ENCODE peak calls at places on chromosomes 1 and 21, in seven cellular contexts. Y is A549, G is ovary, I is cardiac muscle cell, X is fibroblast of the aortic adventitia, E is sigmoid colon, V is mammary epithelial cell. D is an unnamed sample.

GRCh38 chr1:70459502-70460225 is 48.6 kb downstream of the CTH start:
- DNase-seq in X (peak; percentile 52), E (no peak), V (peak; percentile 71), G (no peak), Y (no peak), I (peak; percentile 46), D (peak; percentile 73)

GRCh38 chr1:178066904-178067531 is 26.9 kb upstream of the RASAL2 start:
- DNase-seq in G (no peak), Y (no peak), V (no peak), E (no peak), X (no peak), I (peak; percentile 59), D (no peak)

GRCh38 chr1:77511440-77511840 is 171.0 kb downstream of the ZZZ3 start:
- DNase-seq in Y (peak; percentile 43), G (no peak), E (no peak), X (peak; percentile 91), I (peak; percentile 82), V (no peak), D (peak; percentile 57)

GRCh38 chr1:19062258-19063029 is 106.0 kb upstream of the IFFO2 start:
- DNase-seq in V (no peak), Y (no peak), X (no peak), G (no peak), E (no peak), I (no peak), D (peak; percentile 15)

GRCh38 chr1:67830928-67831596 is 2.2 kb downstream of the GNG12 start:
- DNase-seq in I (no peak), G (no peak), X (peak; percentile 41), V (peak; percentile 7), E (no peak), Y (no peak), D (no peak)

GRCh38 chr1:225911207-225912130 is 12.6 kb downstream of the PYCR2 start:
- DNase-seq in E (peak; percentile 79), X (peak; percentile 49), Y (peak; percentile 54), V (no peak), G (peak; percentile 80), I (peak; percentile 65), D (no peak)

GRCh38 chr1:19949016-19949415 is 25.6 kb upstream of the PLA2G2E start:
- DNase-seq in G (no peak), V (peak; percentile 90), X (peak; percentile 75), I (peak; percentile 76), E (no peak), Y (peak; percentile 41), D (peak; percentile 95)

GRCh38 chr1:172969611-172970010 is 81.1 kb downstream of the TNFSF18 start:
- DNase-seq in V (peak; percentile 32), E (no peak), Y (peak; percentile 79), G (no peak), I (peak; percentile 82), X (peak; percentile 88), D (no peak)

GRCh38 chr1:150552692-150553278 is 3.6 kb downstream of the ADAMTSL4 start:
- DNase-seq in I (no peak), E (no peak), Y (no peak), V (no peak), G (peak; percentile 60), X (no peak), D (no peak)

GRCh38 chr1:229258851-229259110 is 12.1 kb upstream of the RAB4A start:
- DNase-seq in Y (no peak), E (no peak), I (peak; percentile 45), V (no peak), X (peak; percentile 42), G (no peak), D (no peak)

GRCh38 chr1:52663716-52664115 is 30.7 kb downstream of the SHISAL2A start:
- DNase-seq in G (no peak), V (no peak), I (peak; percentile 21), E (no peak), X (peak; percentile 53), Y (no peak), D (no peak)

GRCh38 chr1:173393655-173393993 is 83.5 kb upstream of the PRDX6 start:
- DNase-seq in E (no peak), I (peak; percentile 79), X (peak; percentile 80), Y (peak; percentile 12), V (no peak), G (no peak), D (no peak)

GRCh38 chr21:38819051-38819718 is 13.5 kb downstream of the ETS2 start:
- DNase-seq in X (no peak), V (no peak), G (no peak), Y (no peak), E (no peak), I (no peak), D (no peak)

GRCh38 chr1:205258313-205259176 is 30.8 kb downstream of the TMCC2 start:
- DNase-seq in I (peak; percentile 49), Y (no peak), X (no peak), G (no peak), V (peak; percentile 95), E (no peak), D (peak; percentile 95)

GRCh38 chr1:188782220-188782841 is 1695.3 kb downstream of the BRINP3 start:
- DNase-seq in V (peak; percentile 46), X (peak; percentile 1), I (peak; percentile 50), E (no peak), G (no peak), Y (peak; percentile 72), D (peak; percentile 47)

GRCh38 chr1:11302366-11302765 is 29.4 kb downstream of the UBIAD1 start:
- DNase-seq in Y (no peak), G (no peak), I (no peak), X (no peak), V (no peak), E (no peak), D (no peak)

GRCh38 chr1:80403472-80403893 is 1397.0 kb upstream of the ADGRL4 start:
- DNase-seq in G (no peak), X (no peak), Y (no peak), I (no peak), V (no peak), E (no peak), D (no peak)

DNA sequence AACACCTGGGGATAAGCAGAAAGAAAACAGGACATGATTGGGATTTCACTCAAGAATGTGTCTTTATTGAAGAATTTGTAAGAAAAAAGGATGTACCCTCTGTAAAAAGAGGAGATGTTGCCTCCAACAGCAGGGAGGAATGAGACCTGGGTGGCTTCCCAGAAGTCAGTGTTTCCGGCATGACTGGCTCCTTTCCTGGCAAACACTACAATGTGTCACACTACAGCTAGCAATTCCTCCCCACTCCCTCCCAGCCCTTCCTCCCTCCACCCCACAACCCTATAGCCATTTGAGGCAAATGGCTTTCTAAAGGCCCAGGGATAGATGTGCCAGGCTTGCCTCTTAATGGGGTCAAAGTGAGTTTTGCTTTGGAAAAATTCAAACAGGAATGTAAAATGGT is 11.5 kb upstream of the COL8A2 start:
- DNase-seq in G (no peak), I (peak; percentile 87), X (peak; percentile 94), E (no peak), V (peak; percentile 44), Y (no peak), D (peak; percentile 85)
- H3K4me3 ChIP-seq in G (no peak overlapping the region), I (no peak overlapping the region), X (no peak overlapping the region), E (no peak overlapping the region), V (no peak overlapping the region), Y (no peak overlapping the region), D (no peak overlapping the region)

GRCh38 chr1:157773723-157774350 is 3.1 kb downstream of the FCRL2 start:
- DNase-seq in I (no peak), X (no peak), G (no peak), Y (peak; percentile 2), E (no peak), V (no peak), D (no peak)
- TF ChIP-seq CTCF in I (no peak), X (no peak), G (no peak), Y (no peak), E (no peak), V (peak; percentile 31), D (no peak)

GRCh38 chr1:58754056-58754613 is 29.7 kb downstream of the JUN start:
- DNase-seq in V (peak; percentile 69), X (no peak), Y (no peak), G (no peak), E (no peak), I (no peak), D (peak; percentile 82)

GRCh38 chr1:58749646-58750045 is 34.2 kb downstream of the JUN start:
- DNase-seq in X (no peak), I (no peak), G (no peak), V (no peak), E (no peak), Y (no peak), D (no peak)

GRCh38 chr1:58755468-58755872 is 28.4 kb downstream of the JUN start:
- DNase-seq in E (peak; percentile 90), V (peak; percentile 98), Y (peak; percentile 76), I (peak; percentile 99), G (peak; percentile 33), X (peak; percentile 100), D (peak; percentile 99)

GRCh38 chr1:58753431-58753866 is 30.4 kb downstream of the JUN start:
- DNase-seq in X (no peak), G (no peak), I (no peak), Y (no peak), V (no peak), E (no peak), D (no peak)

DNA sequence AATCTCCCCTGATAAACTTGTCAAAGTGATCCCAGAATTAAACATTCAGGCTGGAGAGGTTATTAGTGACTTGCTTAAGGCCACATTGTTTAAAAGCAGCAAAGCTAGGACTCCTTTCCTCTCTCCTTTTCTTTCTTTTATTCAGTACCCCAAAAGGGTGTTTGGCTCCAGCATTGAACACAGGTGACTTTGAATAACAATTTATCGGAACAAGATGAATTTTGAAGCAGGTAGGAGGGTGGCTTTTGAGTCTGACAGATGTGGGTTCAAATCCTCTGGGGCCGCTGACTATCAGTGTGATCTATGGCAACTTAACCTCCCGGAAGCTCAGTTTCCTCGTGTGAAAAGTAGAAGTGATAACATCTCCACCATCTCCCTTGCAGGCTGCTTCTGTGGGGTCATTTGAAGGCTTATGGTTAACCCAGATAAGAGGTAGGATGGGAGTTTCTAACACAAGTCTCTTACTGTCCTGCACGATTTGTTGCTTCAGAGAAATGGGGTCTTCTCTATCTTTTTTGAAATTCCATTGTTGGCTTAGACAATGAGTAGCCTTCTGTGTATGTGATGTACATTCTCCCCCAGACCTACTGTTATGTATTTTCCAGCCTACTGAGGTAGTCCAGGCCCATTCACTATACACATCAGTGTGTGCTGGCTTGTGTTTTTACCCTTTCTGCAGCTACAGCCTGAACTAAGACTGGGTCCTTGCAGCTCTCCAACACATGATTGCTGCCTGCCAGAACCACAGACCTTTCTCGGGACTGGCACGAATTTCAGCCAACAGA is 29.0 kb downstream of the JUN start:
- DNase-seq in X (no peak), V (no peak), Y (no peak), G (no peak), E (no peak), I (no peak), D (no peak)
- H3K4me3 ChIP-seq in X (peak overlapping the region; percentile 1), V (no peak overlapping the region), Y (no peak overlapping the region), G (no peak overlapping the region), E (no peak overlapping the region), I (no peak overlapping the region), D (no peak overlapping the region)

GRCh38 chr1:40859017-40859416 is 3.1 kb downstream of the CITED4 start:
- DNase-seq in X (no peak), E (no peak), Y (no peak), G (no peak), I (no peak), V (no peak), D (no peak)

GRCh38 chr1:40860706-40861226 is 1.4 kb downstream of the CITED4 start:
- DNase-seq in G (peak; percentile 40), V (no peak), X (no peak), I (no peak), Y (no peak), E (no peak), D (no peak)

GRCh38 chr1:40861227-40862003 is 748 bp downstream of the CITED4 start:
- DNase-seq in Y (no peak), G (peak; percentile 65), I (peak; percentile 61), E (peak; percentile 76), V (peak; percentile 41), X (no peak), D (no peak)

GRCh38 chr1:40866408-40866788 is 4.2 kb upstream of the CITED4 start:
- DNase-seq in X (no peak), Y (peak; percentile 81), V (no peak), G (no peak), E (no peak), I (no peak), D (no peak)

GRCh38 chr1:40862008-40862863 is at the start of gene CITED4:
- DNase-seq in E (peak; percentile 98), G (peak; percentile 97), I (peak; percentile 93), X (peak; percentile 83), Y (peak; percentile 95), V (peak; percentile 95), D (peak; percentile 76)
- TF ChIP-seq CTCF in E (peak; percentile 15), G (peak; percentile 10), I (peak; percentile 23), X (no peak), Y (peak; percentile 52), V (peak; percentile 47), D (peak; percentile 18)